ENCODE peak calls at places on chromosomes 3 and 15, in six cellular contexts. One of them, this sample, is unnamed.

GRCh38 chr3:113773381-113773780 is 26.5 kb downstream of the ATP6V1A start:
- DNase-seq in mesenchymal stem cell: peak; percentile 72
- DNase-seq in left ventricle myocardium inferior: no peak
- DNase-seq in neural progenitor cell: no peak
- DNase-seq in endodermal cell: no peak
- DNase-seq in GM23248: peak; percentile 84
- DNase-seq in this sample: no peak

GRCh38 chr15:99446565-99447496 is 119.0 kb upstream of the MEF2A start:
- DNase-seq in mesenchymal stem cell: no peak
- DNase-seq in left ventricle myocardium inferior: no peak
- DNase-seq in neural progenitor cell: no peak
- DNase-seq in endodermal cell: peak; percentile 52
- DNase-seq in GM23248: no peak
- DNase-seq in this sample: no peak

GRCh38 chr15:74589826-74590225 is 25.8 kb upstream of the CLK3 start:
- DNase-seq in mesenchymal stem cell: no peak
- DNase-seq in left ventricle myocardium inferior: no peak
- DNase-seq in neural progenitor cell: no peak
- DNase-seq in endodermal cell: no peak
- DNase-seq in GM23248: no peak
- DNase-seq in this sample: no peak

GRCh38 chr3:191438150-191438814 is 22.7 kb upstream of the PYDC2 start:
- DNase-seq in mesenchymal stem cell: no peak
- DNase-seq in left ventricle myocardium inferior: no peak
- DNase-seq in neural progenitor cell: no peak
- DNase-seq in endodermal cell: no peak
- DNase-seq in GM23248: no peak
- DNase-seq in this sample: no peak

GRCh38 chr3:86451749-86452148 is 539.2 kb downstream of the VGLL3 start:
- DNase-seq in mesenchymal stem cell: no peak
- DNase-seq in left ventricle myocardium inferior: no peak
- DNase-seq in neural progenitor cell: no peak
- DNase-seq in endodermal cell: peak; percentile 46
- DNase-seq in GM23248: no peak
- DNase-seq in this sample: no peak

GRCh38 chr3:52393131-52393807 is 51.6 kb downstream of the SEMA3G start:
- DNase-seq in mesenchymal stem cell: no peak
- DNase-seq in left ventricle myocardium inferior: peak; percentile 9
- DNase-seq in neural progenitor cell: no peak
- DNase-seq in endodermal cell: no peak
- DNase-seq in GM23248: no peak
- DNase-seq in this sample: no peak

GRCh38 chr3:129119365-129120100 is 2.1 kb downstream of the RAB43 start:
- DNase-seq in mesenchymal stem cell: peak; percentile 11
- DNase-seq in left ventricle myocardium inferior: no peak
- DNase-seq in neural progenitor cell: no peak
- DNase-seq in endodermal cell: peak; percentile 64
- DNase-seq in GM23248: peak; percentile 11
- DNase-seq in this sample: peak; percentile 95

GRCh38 chr3:183895774-183896173 is 11.1 kb upstream of the PARL start:
- DNase-seq in mesenchymal stem cell: no peak
- DNase-seq in left ventricle myocardium inferior: no peak
- DNase-seq in neural progenitor cell: no peak
- DNase-seq in endodermal cell: peak; percentile 48
- DNase-seq in GM23248: no peak
- DNase-seq in this sample: no peak

GRCh38 chr3:112101946-112102345 is 15.8 kb downstream of the C3orf52 start:
- DNase-seq in mesenchymal stem cell: peak; percentile 66
- DNase-seq in left ventricle myocardium inferior: no peak
- DNase-seq in neural progenitor cell: no peak
- DNase-seq in endodermal cell: no peak
- DNase-seq in GM23248: peak; percentile 88
- DNase-seq in this sample: no peak

GRCh38 chr3:163919154-163919553 is 1159.1 kb downstream of the SI start:
- DNase-seq in mesenchymal stem cell: no peak
- DNase-seq in left ventricle myocardium inferior: no peak
- DNase-seq in neural progenitor cell: no peak
- DNase-seq in endodermal cell: no peak
- DNase-seq in GM23248: no peak
- DNase-seq in this sample: no peak

GRCh38 chr3:105806361-105806760 is 62.5 kb downstream of the CBLB start:
- DNase-seq in mesenchymal stem cell: no peak
- DNase-seq in left ventricle myocardium inferior: no peak
- DNase-seq in neural progenitor cell: no peak
- DNase-seq in endodermal cell: no peak
- DNase-seq in GM23248: peak; percentile 72
- DNase-seq in this sample: no peak

GRCh38 chr15:40878785-40879184 is 4.8 kb upstream of the RHOV start:
- DNase-seq in mesenchymal stem cell: peak; percentile 55
- DNase-seq in left ventricle myocardium inferior: no peak
- DNase-seq in neural progenitor cell: no peak
- DNase-seq in endodermal cell: peak; percentile 72
- DNase-seq in GM23248: peak; percentile 66
- DNase-seq in this sample: no peak

GRCh38 chr3:110307065-110307809 is 764.4 kb upstream of the NECTIN3 start:
- DNase-seq in mesenchymal stem cell: peak; percentile 14
- DNase-seq in left ventricle myocardium inferior: no peak
- DNase-seq in neural progenitor cell: no peak
- DNase-seq in endodermal cell: no peak
- DNase-seq in GM23248: peak; percentile 49
- DNase-seq in this sample: no peak

GRCh38 chr3:14117468-14118399 is 6.9 kb downstream of the CHCHD4 start:
- DNase-seq in mesenchymal stem cell: no peak
- DNase-seq in left ventricle myocardium inferior: no peak
- DNase-seq in neural progenitor cell: no peak
- DNase-seq in endodermal cell: no peak
- DNase-seq in GM23248: no peak
- DNase-seq in this sample: no peak

GRCh38 chr3:178629430-178630178 is 93.4 kb downstream of the KCNMB2 start:
- DNase-seq in mesenchymal stem cell: no peak
- DNase-seq in left ventricle myocardium inferior: no peak
- DNase-seq in neural progenitor cell: no peak
- DNase-seq in endodermal cell: no peak
- DNase-seq in GM23248: no peak
- DNase-seq in this sample: no peak

GRCh38 chr3:123447416-123447748 is 1.5 kb downstream of the ADCY5 start:
- DNase-seq in mesenchymal stem cell: no peak
- DNase-seq in left ventricle myocardium inferior: no peak
- DNase-seq in neural progenitor cell: no peak
- DNase-seq in endodermal cell: no peak
- DNase-seq in GM23248: no peak
- DNase-seq in this sample: peak; percentile 58
- H3K27me3 ChIP-seq in mesenchymal stem cell: peaks cover 74% of the 10 kb centered on the region
- H3K27me3 ChIP-seq in left ventricle myocardium inferior: peaks cover 56% of the 10 kb centered on the region
- H3K27me3 ChIP-seq in neural progenitor cell: peaks cover 81% of the 10 kb centered on the region
- H3K27me3 ChIP-seq in endodermal cell: peaks cover 76% of the 10 kb centered on the region
- H3K27me3 ChIP-seq in GM23248: peaks cover 60% of the 10 kb centered on the region
- H3K27me3 ChIP-seq in this sample: no peaks in the 10 kb centered on the region

GRCh38 chr15:100692671-100693070 is 90.3 kb downstream of the ASB7 start:
- DNase-seq in mesenchymal stem cell: no peak
- DNase-seq in left ventricle myocardium inferior: no peak
- DNase-seq in neural progenitor cell: no peak
- DNase-seq in endodermal cell: no peak
- DNase-seq in GM23248: no peak
- DNase-seq in this sample: no peak
- H3K27me3 ChIP-seq in mesenchymal stem cell: peaks cover 32% of the 10 kb centered on the region
- H3K27me3 ChIP-seq in left ventricle myocardium inferior: peaks cover 39% of the 10 kb centered on the region
- H3K27me3 ChIP-seq in neural progenitor cell: no peaks in the 10 kb centered on the region
- H3K27me3 ChIP-seq in endodermal cell: peaks cover 5% of the 10 kb centered on the region
- H3K27me3 ChIP-seq in GM23248: no peaks in the 10 kb centered on the region
- H3K27me3 ChIP-seq in this sample: no peaks in the 10 kb centered on the region

GRCh38 chr3:45145223-45145622 is 955 bp downstream of the CDCP1 start:
- DNase-seq in mesenchymal stem cell: no peak
- DNase-seq in left ventricle myocardium inferior: no peak
- DNase-seq in neural progenitor cell: no peak
- DNase-seq in endodermal cell: no peak
- DNase-seq in GM23248: no peak
- DNase-seq in this sample: no peak
- H3K27me3 ChIP-seq in mesenchymal stem cell: no peaks in the 10 kb centered on the region
- H3K27me3 ChIP-seq in left ventricle myocardium inferior: peaks cover 74% of the 10 kb centered on the region
- H3K27me3 ChIP-seq in neural progenitor cell: peaks cover 66% of the 10 kb centered on the region
- H3K27me3 ChIP-seq in endodermal cell: peaks cover 57% of the 10 kb centered on the region
- H3K27me3 ChIP-seq in GM23248: no peaks in the 10 kb centered on the region
- H3K27me3 ChIP-seq in this sample: peaks cover 4% of the 10 kb centered on the region

DNA sequence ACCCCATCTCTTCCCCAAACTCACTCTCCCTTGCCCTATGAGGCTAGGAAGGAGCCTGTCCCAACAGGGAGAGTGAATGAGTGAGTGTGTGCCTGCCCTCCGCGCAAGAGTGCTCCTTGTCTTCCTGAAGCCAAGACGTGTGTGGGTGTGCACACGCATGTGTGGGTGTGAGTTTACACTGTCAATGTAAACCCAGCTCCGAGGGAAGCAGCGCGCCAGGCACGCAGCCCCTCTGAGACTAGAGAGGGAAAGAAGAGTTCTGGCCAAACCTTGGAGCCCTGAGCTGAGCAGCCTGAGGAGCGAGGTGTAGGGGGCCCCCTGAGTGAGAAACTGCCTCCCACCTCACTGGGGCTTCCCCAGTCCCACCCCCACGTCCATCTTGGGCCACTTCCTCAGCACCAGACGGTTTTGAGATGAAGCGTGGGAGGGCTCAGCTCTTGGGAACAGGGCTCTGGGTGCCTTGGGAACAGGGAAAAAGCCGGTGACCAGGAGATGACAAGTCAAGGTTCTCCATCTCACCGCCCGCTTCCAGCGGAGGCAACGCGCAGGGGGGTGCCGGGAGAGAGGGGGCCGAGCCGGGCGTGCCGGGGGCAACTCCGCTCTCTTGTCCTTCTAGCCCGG is 5.1 kb downstream of the MECOM start:
- DNase-seq in mesenchymal stem cell: no peak
- DNase-seq in left ventricle myocardium inferior: no peak
- DNase-seq in neural progenitor cell: peak; percentile 54
- DNase-seq in endodermal cell: peak; percentile 81
- DNase-seq in GM23248: no peak
- DNase-seq in this sample: no peak
- H3K27me3 ChIP-seq in mesenchymal stem cell: peaks cover 57% of the 10 kb centered on the region
- H3K27me3 ChIP-seq in left ventricle myocardium inferior: peaks cover 62% of the 10 kb centered on the region
- H3K27me3 ChIP-seq in neural progenitor cell: peaks cover 55% of the 10 kb centered on the region
- H3K27me3 ChIP-seq in endodermal cell: peaks cover 73% of the 10 kb centered on the region
- H3K27me3 ChIP-seq in GM23248: peaks cover 68% of the 10 kb centered on the region
- H3K27me3 ChIP-seq in this sample: no peaks in the 10 kb centered on the region

DNA sequence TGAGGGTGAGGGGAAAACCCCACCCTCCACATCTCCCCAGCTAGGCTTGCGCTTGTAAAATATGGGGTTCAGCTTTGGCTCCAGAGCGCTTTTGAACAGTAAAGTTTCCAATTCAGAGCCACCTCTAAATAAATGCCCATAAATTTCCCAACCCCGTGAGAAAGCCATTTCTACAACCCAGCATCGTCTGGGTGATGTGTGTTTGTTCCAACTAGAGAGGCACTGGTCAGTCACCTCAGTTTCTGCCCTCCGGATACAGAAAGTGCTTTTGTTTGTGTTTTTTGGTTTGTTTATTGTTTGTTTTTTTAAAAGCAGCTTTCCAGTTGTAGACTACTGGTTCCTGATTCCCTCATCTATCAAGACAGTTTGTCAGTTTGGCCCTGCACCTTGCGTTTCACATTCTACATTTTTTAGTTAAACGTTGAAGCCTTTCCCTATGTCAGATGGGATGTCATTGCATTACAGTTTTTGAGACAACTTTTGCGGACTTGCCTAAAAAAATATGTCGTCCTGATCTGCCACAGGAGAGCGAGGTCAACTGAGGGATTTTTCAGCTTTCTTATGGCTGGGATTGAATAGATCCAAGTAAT is 15.0 kb upstream of the SOX2 start:
- DNase-seq in mesenchymal stem cell: no peak
- DNase-seq in left ventricle myocardium inferior: no peak
- DNase-seq in neural progenitor cell: no peak
- DNase-seq in endodermal cell: no peak
- DNase-seq in GM23248: no peak
- DNase-seq in this sample: no peak
- H3K27me3 ChIP-seq in mesenchymal stem cell: peaks cover 55% of the 10 kb centered on the region
- H3K27me3 ChIP-seq in left ventricle myocardium inferior: peaks cover 82% of the 10 kb centered on the region
- H3K27me3 ChIP-seq in neural progenitor cell: no peaks in the 10 kb centered on the region
- H3K27me3 ChIP-seq in endodermal cell: peaks cover 65% of the 10 kb centered on the region
- H3K27me3 ChIP-seq in GM23248: peaks cover 45% of the 10 kb centered on the region
- H3K27me3 ChIP-seq in this sample: no peaks in the 10 kb centered on the region